ENCODE peak calls at places on chromosomes 7 and 10, in five cellular contexts. C is sigmoid colon, J is stomach, Q is breast epithelium, Z is prostate gland. R is an unnamed sample.

GRCh38 chr7:43441217-43441616 is 141.7 kb upstream of the STK17A start:
- DNase-seq in C (no peak), J (no peak), Q (no peak), Z (no peak), R (no peak)

GRCh38 chr10:43983405-43983804 is 334.7 kb upstream of the ZNF32 start:
- DNase-seq in C (no peak), J (no peak), Q (no peak), Z (no peak), R (no peak)

GRCh38 chr10:113073549-113074189 is 123.6 kb downstream of the TCF7L2 start:
- DNase-seq in C (peak; percentile 93), J (peak; percentile 79), Q (peak; percentile 62), Z (no peak), R (peak; percentile 86)

GRCh38 chr7:141609566-141609965 is 58.4 kb downstream of the AGK start:
- DNase-seq in C (no peak), J (no peak), Q (no peak), Z (no peak), R (no peak)

GRCh38 chr10:102647433-102648268 is 3.4 kb downstream of the TRIM8 start:
- DNase-seq in C (no peak), J (no peak), Q (no peak), Z (no peak), R (no peak)

GRCh38 chr10:86888585-86889381 is 68.6 kb downstream of the MMRN2 start:
- DNase-seq in C (no peak), J (no peak), Q (no peak), Z (no peak), R (no peak)

GRCh38 chr7:66069732-66070131 is 5.9 kb upstream of the ASL start:
- DNase-seq in C (no peak), J (no peak), Q (no peak), Z (no peak), R (no peak)

GRCh38 chr7:117808910-117809705 is 64.1 kb downstream of the CTTNBP2 start:
- DNase-seq in C (no peak), J (no peak), Q (no peak), Z (no peak), R (no peak)

GRCh38 chr10:62183442-62183841 is 85.2 kb downstream of the RTKN2 start:
- DNase-seq in C (no peak), J (no peak), Q (no peak), Z (no peak), R (no peak)

GRCh38 chr7:111229951-111230350 is 139.0 kb downstream of the LRRN3 start:
- DNase-seq in C (no peak), J (no peak), Q (no peak), Z (no peak), R (no peak)

GRCh38 chr7:79495544-79496272 is 42.2 kb upstream of the MAGI2 start:
- DNase-seq in C (no peak), J (no peak), Q (no peak), Z (no peak), R (no peak)

GRCh38 chr7:44244282-44244681 is 43.5 kb downstream of the YKT6 start:
- DNase-seq in C (no peak), J (no peak), Q (no peak), Z (no peak), R (no peak)

GRCh38 chr7:147199868-147200267 is 1083.3 kb downstream of the CNTNAP2 start:
- DNase-seq in C (no peak), J (no peak), Q (no peak), Z (no peak), R (no peak)

GRCh38 chr7:8176370-8177081 is 85.4 kb downstream of the ICA1 start:
- DNase-seq in C (no peak), J (no peak), Q (no peak), Z (no peak), R (peak; percentile 39)

GRCh38 chr10:12121673-12122072 is 7.8 kb upstream of the SEC61A2 start:
- DNase-seq in C (no peak), J (no peak), Q (no peak), Z (no peak), R (no peak)

GRCh38 chr7:749121-749520 is 22.0 kb upstream of the PRKAR1B start:
- DNase-seq in C (peak; percentile 66), J (peak; percentile 59), Q (no peak), Z (peak; percentile 46), R (no peak)

GRCh38 chr10:102669206-102670064 is 25.2 kb downstream of the TRIM8 start:
- DNase-seq in C (peak; percentile 75), J (peak; percentile 82), Q (no peak), Z (no peak), R (peak; percentile 52)

DNA sequence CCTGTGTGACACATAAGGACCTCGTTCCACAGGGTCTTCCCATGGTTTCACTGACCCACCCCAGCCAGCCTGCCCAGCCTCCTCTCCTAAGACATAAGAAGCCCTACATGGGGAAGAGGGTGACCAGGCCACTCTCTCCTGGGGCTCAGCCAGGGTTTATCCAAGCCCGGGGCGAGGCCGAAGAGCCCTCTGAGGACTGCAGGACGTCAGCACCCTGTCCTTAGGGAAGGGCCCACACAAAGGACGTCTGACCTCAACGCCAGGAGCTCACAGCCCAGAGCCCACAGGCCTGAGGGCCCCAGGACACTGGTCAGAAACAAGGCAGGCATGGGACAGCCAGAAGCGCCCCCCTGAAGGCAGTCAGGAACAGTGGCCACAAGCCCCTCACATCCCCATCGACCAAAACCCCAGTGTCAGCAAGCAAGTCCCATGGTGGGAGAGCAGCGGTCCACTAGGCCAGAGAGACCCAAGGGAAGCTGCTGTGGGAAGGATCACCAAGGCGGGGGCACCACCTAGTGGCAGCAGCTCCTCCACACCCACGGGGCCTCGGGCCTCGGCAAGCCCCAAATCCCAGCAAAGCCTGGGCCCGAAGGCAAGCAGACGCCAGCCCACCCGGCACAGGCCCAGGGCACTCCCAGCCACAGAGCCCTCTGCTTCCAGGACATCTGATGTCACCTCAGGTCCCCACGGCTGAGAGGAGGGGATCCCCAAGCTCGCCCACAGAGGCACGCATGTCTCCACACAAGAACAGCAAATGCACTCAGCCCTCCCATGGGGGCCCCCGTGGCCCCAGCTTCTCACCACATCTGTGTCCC is 23.4 kb downstream of the MAD1L1 start:
- DNase-seq in C (peak; percentile 86), J (peak; percentile 67), Q (peak; percentile 25), Z (peak; percentile 61), R (peak; percentile 59)
- TF ChIP-seq POLR2AphosphoS5 in C (no peak), J (no peak), Q (no peak), Z (no peak), R (no peak)

GRCh38 chr7:20543565-20543964 is 71.9 kb upstream of the ABCB5 start:
- DNase-seq in C (no peak), J (no peak), Q (no peak), Z (no peak), R (no peak)
- H3K27ac ChIP-seq in C (no peak overlapping the region), J (no peak overlapping the region), Q (no peak overlapping the region), Z (no peak overlapping the region), R (no peak overlapping the region)

GRCh38 chr7:151232272-151233110 is at the start of gene CHPF2:
- DNase-seq in C (peak; percentile 96), J (peak; percentile 93), Q (peak; percentile 83), Z (peak; percentile 89), R (peak; percentile 95)
- TF ChIP-seq POLR2A in C (peak; percentile 74), J (peak; percentile 55), Q (peak; percentile 77), Z (peak; percentile 88), R (peak; percentile 85)

GRCh38 chr7:102284891-102285540 is 1.7 kb upstream of the SH2B2 start:
- DNase-seq in C (peak; percentile 72), J (peak; percentile 45), Q (no peak), Z (no peak), R (peak; percentile 55)
- TF ChIP-seq POLR2AphosphoS5 in C (no peak), J (no peak), Q (no peak), Z (no peak), R (no peak)

DNA sequence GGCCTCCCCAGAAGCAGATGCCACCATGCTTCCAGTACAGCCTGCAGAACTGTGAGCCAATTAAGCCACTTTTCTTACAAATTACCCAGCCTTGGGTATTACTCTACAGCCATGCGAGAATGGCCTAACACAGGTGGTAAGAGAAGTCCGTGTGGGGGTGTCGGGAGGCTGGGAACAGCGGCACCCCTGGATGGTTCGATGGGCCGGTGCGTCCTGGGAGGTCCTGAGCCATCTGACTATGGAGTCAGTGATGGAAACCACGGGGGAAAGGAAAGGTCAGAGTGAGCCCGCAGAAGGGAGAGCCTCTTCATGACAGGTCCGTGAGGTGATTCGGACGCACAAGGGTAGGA is 2.5 kb upstream of the PTPRN2 start:
- DNase-seq in C (no peak), J (no peak), Q (no peak), Z (no peak), R (no peak)
- H3K27ac ChIP-seq in C (no peak overlapping the region), J (peak overlapping the region; percentile 77), Q (no peak overlapping the region), Z (peak overlapping the region; percentile 78), R (no peak overlapping the region)

GRCh38 chr10:96700477-96701099 is 19.7 kb downstream of the PIK3AP1 start:
- DNase-seq in C (no peak), J (no peak), Q (no peak), Z (no peak), R (peak; percentile 51)
- TF ChIP-seq POLR2A in C (no peak), J (no peak), Q (no peak), Z (no peak), R (no peak)

DNA sequence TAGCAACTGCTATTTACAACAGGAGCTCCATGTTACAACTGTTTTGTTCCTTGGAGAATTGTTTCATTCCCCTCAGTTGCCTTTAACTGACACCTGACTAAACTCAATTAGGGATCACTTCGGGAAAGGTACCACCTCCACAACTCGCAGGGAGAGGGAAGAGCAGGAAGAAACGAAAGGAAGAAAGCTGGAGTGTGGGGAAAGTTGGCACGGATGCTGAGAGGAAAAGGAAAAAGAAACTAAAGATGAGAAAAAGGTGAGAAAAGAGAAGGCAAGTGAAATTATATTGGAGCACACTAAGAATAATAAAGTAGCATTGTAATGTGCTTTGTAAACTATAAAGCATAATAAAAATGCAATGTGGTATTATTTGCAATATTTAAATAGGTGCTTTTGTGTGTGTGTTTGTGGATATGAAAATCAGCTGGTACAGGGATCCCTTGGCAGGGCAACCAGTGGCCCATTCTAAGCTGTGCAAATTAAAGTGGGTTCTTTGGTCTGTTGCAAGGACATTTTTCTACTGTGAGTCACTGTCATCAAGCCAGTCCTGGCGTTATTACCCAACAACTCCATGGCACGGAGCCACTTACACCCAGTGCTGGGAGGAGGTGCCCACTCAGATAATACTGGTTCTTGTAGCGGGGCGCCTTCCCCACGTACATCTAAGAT is 45.9 kb downstream of the HIPK2 start:
- DNase-seq in C (peak; percentile 93), J (peak; percentile 91), Q (peak; percentile 91), Z (peak; percentile 89), R (peak; percentile 89)
- TF ChIP-seq POLR2AphosphoS5 in C (peak; percentile 72), J (peak; percentile 50), Q (peak; percentile 89), Z (peak; percentile 87), R (peak; percentile 83)

DNA sequence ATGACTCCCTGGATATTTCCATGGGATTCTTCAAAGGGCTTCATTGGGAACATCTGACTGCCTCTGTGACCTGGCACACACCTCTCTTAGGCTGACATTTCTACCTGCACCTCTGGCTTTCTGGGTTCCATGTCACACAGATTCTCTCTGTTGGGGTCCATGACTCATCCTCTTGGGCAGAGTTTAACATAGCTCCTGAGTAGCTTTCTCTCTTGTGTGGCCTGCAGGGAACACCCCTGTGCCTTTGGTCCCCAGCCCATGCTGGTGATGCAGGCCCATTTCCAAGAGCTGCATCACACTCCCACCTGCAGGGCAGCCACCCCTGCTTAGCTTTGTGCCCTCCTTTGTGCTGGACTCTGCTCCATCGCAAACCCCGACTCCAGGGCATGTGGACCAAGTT is 93.4 kb downstream of the ZNF777 start:
- DNase-seq in C (no peak), J (no peak), Q (no peak), Z (no peak), R (no peak)
- H3K27ac ChIP-seq in C (no peak overlapping the region), J (no peak overlapping the region), Q (no peak overlapping the region), Z (no peak overlapping the region), R (no peak overlapping the region)

GRCh38 chr7:92834661-92835139 is 1.7 kb downstream of the CDK6 start:
- DNase-seq in C (peak; percentile 70), J (peak; percentile 41), Q (no peak), Z (peak; percentile 10), R (peak; percentile 40)
- TF ChIP-seq POLR2A in C (no peak), J (no peak), Q (no peak), Z (no peak), R (no peak)

R was measured in transverse colon.